ENCODE peak calls at places on chromosome 1, in six cellular contexts. J is fibroblast of villous mesenchyme; B is HCT116; O is CD8-positive, alpha-beta T cell; I is body of pancreas; W is fibroblast of mammary gland. C is an unnamed sample.

GRCh38 chr1:153768316-153769126 is 6.7 kb upstream of the SLC27A3 start:
- DNase-seq in W (no peak), J (no peak), B (no peak), I (peak), O (no peak), C (no peak)

GRCh38 chr1:156608981-156609380 is 7.7 kb upstream of the GPATCH4 start:
- DNase-seq in I (peak), O (no peak), W (peak), J (no peak), B (no peak), C (no peak)

GRCh38 chr1:205961970-205962820 is 18.9 kb upstream of the SLC26A9 start:
- DNase-seq in O (no peak), J (peak), W (no peak), B (no peak), I (peak), C (peak)

GRCh38 chr1:41710980-41711379 is 207.7 kb downstream of the HIVEP3 start:
- DNase-seq in I (no peak), O (no peak), B (no peak), W (no peak), J (no peak), C (no peak)

GRCh38 chr1:66446261-66447001 is 87.5 kb upstream of the SGIP1 start:
- DNase-seq in I (peak), J (peak), W (peak), O (no peak), B (peak), C (peak)

GRCh38 chr1:117820694-117821381 is 108.6 kb downstream of the GDAP2 start:
- DNase-seq in J (peak), O (no peak), I (no peak), W (peak), B (no peak), C (no peak)

GRCh38 chr1:46550751-46551231 is 656 bp downstream of the KNCN start:
- DNase-seq in J (no peak), O (no peak), I (no peak), B (no peak), W (no peak), C (no peak)

GRCh38 chr1:215405211-215405610 is 161.9 kb upstream of the KCTD3 start:
- DNase-seq in J (no peak), B (no peak), I (no peak), O (no peak), W (peak), C (no peak)

GRCh38 chr1:61173118-61173517 is 90.8 kb downstream of the NFIA start:
- DNase-seq in O (no peak), B (no peak), W (peak), J (no peak), I (peak), C (no peak)

GRCh38 chr1:229029644-229030235 is 241.2 kb upstream of the RAB4A start:
- DNase-seq in O (no peak), W (peak), J (no peak), B (no peak), I (no peak), C (peak)

GRCh38 chr1:203081465-203082355 is 4.1 kb downstream of the MYOG start:
- DNase-seq in J (no peak), I (no peak), W (no peak), O (no peak), B (no peak), C (no peak)

GRCh38 chr1:56190975-56191768 is 388.2 kb downstream of the PLPP3 start:
- DNase-seq in J (no peak), W (peak), I (no peak), O (no peak), B (no peak), C (peak)

GRCh38 chr1:6638226-6638625 is 13.6 kb downstream of the THAP3 start:
- DNase-seq in O (no peak), J (peak), W (peak), B (no peak), I (peak), C (peak)

GRCh38 chr1:156592158-156592909 is 758 bp downstream of the NAXE start:
- DNase-seq in O (no peak), B (no peak), W (no peak), I (no peak), J (no peak), C (no peak)

GRCh38 chr1:174815036-174815435 is 184.7 kb upstream of the CACYBP start:
- DNase-seq in B (peak), J (no peak), O (no peak), I (no peak), W (peak), C (peak)

GRCh38 chr1:205271745-205272144 is 44.0 kb downstream of the TMCC2 start:
- DNase-seq in B (no peak), J (no peak), W (no peak), O (no peak), I (no peak), C (no peak)

GRCh38 chr1:204146309-204146708 is 5.5 kb downstream of the ETNK2 start:
- DNase-seq in W (no peak), J (no peak), O (no peak), B (no peak), I (no peak), C (no peak)

GRCh38 chr1:206445116-206445515 is 25.2 kb upstream of the IKBKE start:
- DNase-seq in O (no peak), B (no peak), W (peak), I (peak), J (no peak), C (no peak)

GRCh38 chr1:205044745-205045144 is 1.7 kb downstream of the CNTN2 start:
- DNase-seq in I (no peak), W (no peak), B (no peak), O (no peak), J (no peak), C (no peak)

GRCh38 chr1:1376551-1377226 is 1.7 kb upstream of the AURKAIP1 start:
- DNase-seq in W (no peak), O (no peak), J (no peak), B (no peak), I (no peak), C (no peak)

GRCh38 chr1:118366296-118366695 is 181.3 kb upstream of the SPAG17 start:
- DNase-seq in J (no peak), I (no peak), O (no peak), B (no peak), W (no peak), C (peak)

GRCh38 chr1:78176448-78176847 is 130.7 kb downstream of the GIPC2 start:
- DNase-seq in J (peak), B (no peak), I (peak), O (no peak), W (peak), C (peak)

GRCh38 chr1:219041819-219042218 is 131.9 kb upstream of the LYPLAL1 start:
- DNase-seq in W (peak), I (no peak), O (no peak), J (peak), B (no peak), C (peak)

GRCh38 chr1:29271724-29272123 is 35.4 kb downstream of the PTPRU start:
- DNase-seq in O (no peak), B (no peak), W (peak), I (peak), J (peak), C (peak)

GRCh38 chr1:158146165-158146564 is 34.5 kb upstream of the CD1D start:
- DNase-seq in O (no peak), J (peak), I (no peak), B (no peak), W (peak), C (peak)

GRCh38 chr1:8970870-8971337 is 25.2 kb downstream of the CA6 start:
- DNase-seq in B (no peak), O (no peak), I (no peak), J (no peak), W (no peak), C (no peak)

GRCh38 chr1:206049919-206050600 is 2.9 kb upstream of the RHEX start:
- DNase-seq in B (no peak), J (no peak), W (no peak), I (no peak), O (no peak), C (no peak)

GRCh38 chr1:27593341-27594326 is 10.3 kb downstream of the AHDC1 start:
- DNase-seq in B (no peak), O (no peak), W (no peak), I (no peak), J (no peak), C (no peak)

GRCh38 chr1:4954392-4954791 is 300.0 kb downstream of the AJAP1 start:
- DNase-seq in W (no peak), I (no peak), B (no peak), J (no peak), O (no peak), C (no peak)

GRCh38 chr1:204207136-204207616 is 6.6 kb downstream of the GOLT1A start:
- DNase-seq in B (peak), I (peak), O (peak), J (peak), W (peak), C (peak)

GRCh38 chr1:21736876-21737275 is 46.1 kb downstream of the USP48 start:
- DNase-seq in W (no peak), B (no peak), O (no peak), J (no peak), I (no peak), C (no peak)

GRCh38 chr1:10978719-10979118 is 33.7 kb upstream of the TARDBP start:
- DNase-seq in I (no peak), B (no peak), O (no peak), J (no peak), W (no peak), C (no peak)

GRCh38 chr1:217274416-217274815 is 356.5 kb downstream of the GPATCH2 start:
- DNase-seq in J (no peak), O (no peak), W (peak), B (no peak), I (no peak), C (peak)

GRCh38 chr1:12543747-12544146 is 74.3 kb downstream of the DHRS3 start:
- DNase-seq in J (no peak), B (no peak), I (no peak), W (no peak), O (no peak), C (no peak)

GRCh38 chr1:84946631-84947030 is 50.3 kb downstream of the MCOLN2 start:
- DNase-seq in I (no peak), O (no peak), J (peak), B (no peak), W (no peak), C (peak)

GRCh38 chr1:202625416-202626360 is 84.6 kb downstream of the SYT2 start:
- DNase-seq in O (peak), W (peak), J (peak), I (peak), B (peak), C (peak)

GRCh38 chr1:181190362-181191035 is 102.0 kb downstream of the IER5 start:
- DNase-seq in O (no peak), J (no peak), I (peak), W (no peak), B (no peak), C (no peak)

GRCh38 chr1:8966606-8967005 is 20.9 kb downstream of the CA6 start:
- DNase-seq in I (no peak), J (no peak), B (no peak), O (no peak), W (no peak), C (no peak)

GRCh38 chr1:160489513-160490261 is 33.4 kb downstream of the SLAMF6 start:
- DNase-seq in B (no peak), O (no peak), W (no peak), J (no peak), I (no peak), C (no peak)

GRCh38 chr1:91701494-91701869 is 184.5 kb downstream of the TGFBR3 start:
- DNase-seq in B (no peak), W (peak), O (no peak), I (no peak), J (no peak), C (peak)
- H3K4me3 ChIP-seq in B (no peak), W (no peak), O (no peak), I (no peak), J (no peak), C (no peak)

GRCh38 chr1:32877211-32878110 is 6.7 kb upstream of the FNDC5 start:
- DNase-seq in B (no peak), I (no peak), O (no peak), J (no peak), W (no peak), C (no peak)

GRCh38 chr1:32878183-32878582 is 7.5 kb upstream of the FNDC5 start:
- DNase-seq in B (no peak), W (peak), J (peak), I (no peak), O (no peak), C (peak)

GRCh38 chr1:32874860-32875793 is 4.4 kb upstream of the FNDC5 start:
- DNase-seq in J (no peak), I (no peak), B (no peak), W (no peak), O (no peak), C (no peak)

GRCh38 chr1:32878637-32879041 is 7.7 kb upstream of the HPCA start:
- DNase-seq in I (no peak), W (no peak), B (no peak), J (no peak), O (no peak), C (no peak)

DNA sequence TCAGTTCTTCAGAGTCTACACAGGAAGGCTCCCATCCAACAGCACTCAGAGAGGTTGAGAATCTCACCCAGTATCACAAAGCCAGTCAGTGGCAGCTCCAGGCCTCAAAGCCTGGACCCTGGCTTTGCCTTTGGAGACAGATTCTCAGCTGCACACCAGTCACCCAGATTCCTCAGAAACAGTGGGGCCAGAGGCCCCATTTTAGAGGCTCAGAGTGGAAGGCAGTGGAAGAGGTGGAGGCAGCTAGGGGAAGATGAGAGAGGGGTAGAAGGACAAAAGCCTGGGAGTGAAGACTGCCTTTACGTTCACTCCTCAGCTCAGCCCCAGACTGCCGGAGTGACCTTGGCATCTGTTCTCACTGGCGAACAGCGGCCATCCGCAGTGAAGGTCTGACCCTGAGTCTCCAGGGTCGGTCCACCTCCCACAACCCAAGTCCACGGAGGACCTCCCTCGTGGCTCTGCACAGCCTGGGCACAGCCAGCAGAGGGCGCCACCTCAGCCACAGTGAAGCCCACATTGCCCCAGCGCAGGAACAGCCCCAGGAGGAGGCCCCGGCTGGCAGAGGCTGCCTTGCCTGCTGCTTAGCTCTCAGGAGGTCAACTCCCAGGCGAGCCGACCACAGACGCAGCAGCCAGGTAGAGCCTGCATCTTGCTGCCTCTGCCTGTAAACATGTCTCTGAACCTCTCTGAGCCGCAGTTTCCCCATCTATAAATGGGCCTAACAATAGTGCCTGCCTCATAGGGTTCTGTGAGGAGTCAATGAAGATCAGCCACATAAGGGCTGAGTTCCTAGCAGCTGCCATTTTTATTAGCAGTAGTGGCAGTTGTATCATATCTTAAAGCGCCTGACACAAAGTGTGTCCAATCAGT is 5.9 kb upstream of the FNDC5 start:
- DNase-seq in W (peak), I (peak), B (peak), J (peak), O (no peak), C (peak)
- TF ChIP-seq CTCF in W (peak), I (peak), B (peak), J (peak), O (peak), C (peak)

DNA sequence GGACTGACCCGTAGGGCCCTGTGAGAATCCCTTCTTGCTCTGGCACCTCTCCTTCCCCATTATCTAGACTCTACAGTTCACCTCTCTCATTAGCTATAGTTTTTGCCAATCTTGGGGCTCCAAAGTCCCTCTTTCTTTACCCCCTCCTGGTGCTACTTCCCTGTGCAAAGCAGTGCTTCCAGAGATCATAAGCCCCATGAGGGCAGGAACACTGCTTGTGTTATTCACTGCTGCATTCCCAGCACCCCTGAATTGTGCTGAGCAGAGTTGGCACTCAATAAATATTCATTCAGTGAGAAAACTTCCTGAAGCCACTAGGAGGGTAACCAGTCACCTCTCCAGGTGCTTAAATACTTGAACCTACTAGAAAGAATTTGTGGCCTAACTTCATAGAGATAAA is 2.1 kb upstream of the H3-3A start:
- DNase-seq in I (no peak), O (no peak), W (no peak), J (no peak), B (no peak), C (no peak)
- H3K4me3 ChIP-seq in I (no peak), O (no peak), W (no peak), J (no peak), B (no peak), C (no peak)

GRCh38 chr1:165826565-165826964 is 849 bp upstream of the UCK2 start:
- DNase-seq in O (no peak), W (no peak), I (no peak), B (no peak), J (no peak), C (no peak)

GRCh38 chr1:165829888-165830287 is 2.5 kb downstream of the UCK2 start:
- DNase-seq in W (no peak), J (no peak), O (no peak), I (no peak), B (no peak), C (no peak)

GRCh38 chr1:165828581-165829329 is 1.3 kb downstream of the UCK2 start:
- DNase-seq in I (peak), O (no peak), J (peak), B (peak), W (peak), C (peak)

GRCh38 chr1:165827199-165828102 is at the start of gene UCK2:
- DNase-seq in I (peak), B (peak), W (peak), J (peak), O (peak), C (peak)

DNA sequence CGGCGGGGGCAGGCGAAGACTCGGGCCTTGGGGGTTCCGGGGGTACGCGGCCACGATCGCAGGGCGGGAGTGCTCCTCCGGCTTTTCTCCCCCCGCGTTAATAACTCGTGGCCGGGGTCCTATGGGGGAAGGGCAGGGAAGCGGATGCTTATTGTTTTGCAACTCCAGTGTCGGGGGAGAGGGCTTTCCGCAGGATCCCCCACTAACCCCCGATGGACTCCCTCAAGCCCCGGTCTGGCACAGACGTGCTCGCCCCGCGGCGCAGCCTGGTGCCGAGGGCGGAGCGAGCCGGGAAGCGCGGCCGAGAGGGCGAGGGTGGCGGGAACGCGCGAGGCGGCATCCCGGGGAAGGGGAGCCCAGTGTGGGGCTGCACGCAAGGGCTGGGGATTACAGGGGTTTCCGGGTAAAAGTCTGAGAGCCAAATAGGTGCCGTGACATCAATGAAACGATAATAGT is 717 bp downstream of the UCK2 start:
- DNase-seq in I (peak), J (peak), B (no peak), W (peak), O (peak), C (no peak)
- TF ChIP-seq CTCF in I (no peak), J (no peak), B (no peak), W (no peak), O (no peak), C (no peak)

DNA sequence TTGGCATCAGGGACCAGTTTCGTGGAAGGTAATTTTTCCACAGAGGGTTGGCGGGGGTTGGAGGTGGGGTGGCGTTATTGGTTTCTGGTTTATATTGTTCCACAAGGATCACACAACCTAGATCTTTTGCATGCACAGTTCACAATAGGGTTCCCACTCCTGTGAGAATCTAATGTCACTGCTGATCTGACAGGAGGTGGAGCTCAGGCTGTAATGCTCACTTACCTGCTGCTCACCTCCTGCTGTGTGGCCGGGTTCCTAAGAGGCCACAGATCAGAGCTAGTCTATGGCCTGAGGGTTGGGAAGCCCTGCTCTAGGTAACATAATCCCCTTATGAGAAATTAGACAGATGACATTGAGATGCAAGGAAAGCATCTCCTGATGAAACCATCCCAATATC is 12.6 kb downstream of the GBP5 start:
- DNase-seq in O (no peak), J (no peak), I (no peak), W (no peak), B (no peak), C (no peak)
- H3K4me3 ChIP-seq in O (peak), J (no peak), I (no peak), W (no peak), B (no peak), C (no peak)

GRCh38 chr1:207862241-207862787 is 48.6 kb downstream of the CD34 start:
- DNase-seq in J (peak), W (peak), I (no peak), B (no peak), O (no peak), C (no peak)

GRCh38 chr1:207866471-207867135 is 44.3 kb downstream of the CD34 start:
- DNase-seq in W (peak), O (no peak), I (peak), J (peak), B (no peak), C (peak)

GRCh38 chr1:207867136-207868081 is 43.5 kb downstream of the CD34 start:
- DNase-seq in W (no peak), I (peak), O (no peak), B (no peak), J (peak), C (no peak)

GRCh38 chr1:207861442-207862177 is 49.3 kb downstream of the CD34 start:
- DNase-seq in W (no peak), B (no peak), J (no peak), O (peak), I (peak), C (no peak)

GRCh38 chr1:207863893-207864535 is 46.9 kb downstream of the CD34 start:
- DNase-seq in W (no peak), B (no peak), O (no peak), I (no peak), J (no peak), C (no peak)
- TF ChIP-seq CTCF in W (no peak), B (no peak), O (no peak), I (no peak), J (no peak), C (no peak)

GRCh38 chr1:15195420-15196052 is 42.0 kb downstream of the TMEM51 start:
- DNase-seq in O (no peak), B (no peak), W (peak), I (no peak), J (no peak), C (no peak)

GRCh38 chr1:15198684-15199083 is 45.1 kb downstream of the TMEM51 start:
- DNase-seq in B (no peak), O (no peak), W (no peak), I (peak), J (no peak), C (no peak)

GRCh38 chr1:15197591-15198447 is 44.3 kb downstream of the TMEM51 start:
- DNase-seq in B (no peak), W (no peak), I (no peak), J (no peak), O (no peak), C (no peak)

GRCh38 chr1:15196069-15196468 is 42.5 kb downstream of the TMEM51 start:
- DNase-seq in I (no peak), B (no peak), O (no peak), W (no peak), J (no peak), C (no peak)

GRCh38 chr1:15196807-15197530 is 43.4 kb downstream of the TMEM51 start:
- DNase-seq in I (peak), J (no peak), B (no peak), W (no peak), O (no peak), C (no peak)
- H3K4me3 ChIP-seq in I (no peak), J (no peak), B (no peak), W (no peak), O (no peak), C (no peak)

C was measured in cardiac fibroblast.